ENCODE peak calls at places on chromosomes 7 and 10, in nine cellular contexts. O, Y, X, U, Q, Z, G, J and T are unnamed samples.

GRCh38 chr10:69479737-69480412 is 28.6 kb downstream of the TSPAN15 start:
- DNase-seq in O (no peak), Y (no peak), X (no peak), U (no peak), Q (no peak), Z (no peak), G (no peak), J (no peak), T (no peak)

GRCh38 chr10:131896403-131896802 is 4.4 kb upstream of the PPP2R2D start:
- DNase-seq in O (no peak), Y (no peak), X (no peak), U (no peak), Q (peak; percentile 62), Z (no peak), G (no peak), J (no peak), T (no peak)

GRCh38 chr10:78049861-78050260 is 16.2 kb downstream of the RPS24 start:
- DNase-seq in O (no peak), Y (no peak), X (no peak), U (no peak), Q (no peak), Z (no peak), G (no peak), J (no peak), T (no peak)

GRCh38 chr10:22230331-22230833 is 12.6 kb upstream of the EBLN1 start:
- DNase-seq in O (peak; percentile 63), Y (peak; percentile 70), X (peak; percentile 40), U (peak; percentile 29), Q (peak; percentile 37), Z (peak; percentile 33), G (peak; percentile 8), J (no peak), T (peak; percentile 16)

GRCh38 chr7:37833107-37833817 is 15.1 kb upstream of the NME8 start:
- DNase-seq in O (peak; percentile 81), Y (peak; percentile 22), X (peak; percentile 44), U (peak; percentile 35), Q (peak; percentile 45), Z (peak; percentile 0), G (peak; percentile 25), J (peak; percentile 30), T (peak; percentile 56)

GRCh38 chr7:7504910-7505704 is 30.6 kb downstream of the COL28A1 start:
- DNase-seq in O (no peak), Y (no peak), X (no peak), U (no peak), Q (no peak), Z (no peak), G (no peak), J (no peak), T (no peak)

GRCh38 chr10:82267014-82267413 is 392.0 kb downstream of the NRG3 start:
- DNase-seq in O (no peak), Y (no peak), X (peak; percentile 58), U (no peak), Q (no peak), Z (peak; percentile 24), G (no peak), J (no peak), T (no peak)

GRCh38 chr10:131094406-131095108 is 217.0 kb downstream of the TCERG1L start:
- DNase-seq in O (no peak), Y (no peak), X (peak; percentile 82), U (no peak), Q (no peak), Z (no peak), G (no peak), J (no peak), T (peak; percentile 30)